ENCODE peak calls at places on chromosomes 5 and 9, in five cellular contexts. N is foreskin melanocyte; R is stimulated activated naive CD8-positive, alpha-beta T cell treated with anti-CD3 and anti-CD28 coated beads, Interleukin-15, amount 100 ng/mL, for 72 hours; J is WTC11; S is stimulated activated CD4-positive, alpha-beta T cell treated with anti-CD3 and anti-CD28 coated beads, Interleukin-4, amount 100 ng/mL, for 24 hours. I is an unnamed sample.

GRCh38 chr9:84754896-84755295 is 85.4 kb downstream of the NTRK2 start:
- DNase-seq in N (no peak), R (no peak), J (no peak), S (no peak), I (no peak)

GRCh38 chr5:179275941-179276837 is 69.1 kb downstream of the ADAMTS2 start:
- DNase-seq in N (peak), R (no peak), J (no peak), S (no peak), I (peak)

GRCh38 chr5:140243855-140244254 is 59.0 kb downstream of the PFDN1 start:
- DNase-seq in N (no peak), R (no peak), J (no peak), S (no peak), I (no peak)

GRCh38 chr5:66680804-66681203 is 84.6 kb downstream of the MAST4 start:
- DNase-seq in N (no peak), R (no peak), J (no peak), S (no peak), I (no peak)

GRCh38 chr5:179731791-179732411 is 721 bp upstream of the MAML1 start:
- DNase-seq in N (no peak), R (no peak), J (peak), S (peak), I (peak)

GRCh38 chr5:8913522-8913921 is 632.4 kb downstream of the SEMA5A start:
- DNase-seq in N (no peak), R (no peak), J (no peak), S (no peak), I (no peak)

GRCh38 chr9:129558551-129559505 is 62.1 kb downstream of the C9orf50 start:
- DNase-seq in N (no peak), R (no peak), J (peak), S (no peak), I (no peak)

GRCh38 chr9:117487555-117488175 is 72.8 kb upstream of the ASTN2 start:
- DNase-seq in N (peak), R (peak), J (peak), S (peak), I (peak)

GRCh38 chr5:138898742-138899141 is 23.6 kb upstream of the LRRTM2 start:
- DNase-seq in N (no peak), R (no peak), J (no peak), S (no peak), I (no peak)